ENCODE peak calls at places on chromosomes 13 and 19, in five cellular contexts. O is astrocyte of the spinal cord, Z is choroid plexus epithelial cell, Q is fibroblast of pulmonary artery, M is HFF-Myc. H is an unnamed sample.

GRCh38 chr13:35923347-35923746 is 207.8 kb downstream of the DCLK1 start:
- DNase-seq in Z (peak; percentile 54), Q (peak; percentile 33), M (no peak), O (peak; percentile 79), H (peak; percentile 78)

GRCh38 chr13:26219726-26220125 is 2.4 kb downstream of the RNF6 start:
- DNase-seq in Z (no peak), O (peak; percentile 29), M (no peak), Q (no peak), H (no peak)

GRCh38 chr13:66087149-66087780 is 1142.9 kb downstream of the PCDH9 start:
- DNase-seq in M (no peak), Z (no peak), O (no peak), Q (peak; percentile 63), H (no peak)

GRCh38 chr19:35117017-35117570 is 1.5 kb downstream of the FXYD3 start:
- DNase-seq in Z (no peak), M (no peak), Q (no peak), O (no peak), H (no peak)

GRCh38 chr13:35983206-35983605 is 148.0 kb downstream of the DCLK1 start:
- DNase-seq in Q (no peak), Z (no peak), O (no peak), M (no peak), H (no peak)

GRCh38 chr19:610801-611505 is 21.3 kb downstream of the HCN2 start:
- DNase-seq in M (no peak), Z (peak; percentile 95), O (peak; percentile 97), Q (peak; percentile 71), H (peak; percentile 92)

GRCh38 chr13:35478384-35479222 is 2.1 kb upstream of the MAB21L1 start:
- DNase-seq in Z (no peak), Q (no peak), O (no peak), M (no peak), H (no peak)

GRCh38 chr19:42254083-42254849 is 662 bp downstream of the ERF start:
- DNase-seq in Z (peak; percentile 63), M (no peak), Q (peak; percentile 57), O (peak; percentile 68), H (no peak)

GRCh38 chr13:31214379-31214778 is 14.6 kb downstream of the B3GLCT start:
- DNase-seq in M (no peak), Q (no peak), Z (no peak), O (no peak), H (no peak)

GRCh38 chr13:42333613-42334328 is 61.8 kb downstream of the AKAP11 start:
- DNase-seq in Z (peak; percentile 84), M (no peak), Q (peak; percentile 67), O (peak; percentile 67), H (peak; percentile 29)

GRCh38 chr19:44752816-44753618 is 4.5 kb downstream of the BCL3 start:
- DNase-seq in O (peak; percentile 98), M (no peak), Q (peak; percentile 99), Z (peak; percentile 99), H (peak; percentile 95)

GRCh38 chr19:40567040-40567749 is 9.5 kb upstream of the SHKBP1 start:
- DNase-seq in Z (no peak), M (no peak), O (no peak), Q (no peak), H (no peak)

GRCh38 chr13:112481458-112481857 is 105.3 kb downstream of the SPACA7 start:
- DNase-seq in Q (no peak), M (no peak), O (peak; percentile 1), Z (no peak), H (no peak)

GRCh38 chr19:6417713-6418561 is 6.7 kb downstream of the KHSRP start:
- DNase-seq in Z (peak; percentile 19), M (no peak), Q (peak; percentile 28), O (peak; percentile 13), H (no peak)

GRCh38 chr13:49622174-49622946 is 5.9 kb upstream of the ARL11 start:
- DNase-seq in Z (no peak), Q (no peak), O (no peak), M (no peak), H (no peak)

GRCh38 chr13:82614086-82614485 is 1268.2 kb downstream of the SLITRK1 start:
- DNase-seq in Z (no peak), O (no peak), Q (no peak), M (no peak), H (no peak)

GRCh38 chr13:48585456-48585840 is 52.6 kb upstream of the RCBTB2 start:
- DNase-seq in Z (peak; percentile 49), M (peak; percentile 52), O (peak; percentile 69), Q (peak; percentile 77), H (peak; percentile 9)

GRCh38 chr13:98942485-98942884 is 35.4 kb downstream of the DOCK9 start:
- DNase-seq in O (no peak), Q (no peak), Z (no peak), M (no peak), H (no peak)

DNA sequence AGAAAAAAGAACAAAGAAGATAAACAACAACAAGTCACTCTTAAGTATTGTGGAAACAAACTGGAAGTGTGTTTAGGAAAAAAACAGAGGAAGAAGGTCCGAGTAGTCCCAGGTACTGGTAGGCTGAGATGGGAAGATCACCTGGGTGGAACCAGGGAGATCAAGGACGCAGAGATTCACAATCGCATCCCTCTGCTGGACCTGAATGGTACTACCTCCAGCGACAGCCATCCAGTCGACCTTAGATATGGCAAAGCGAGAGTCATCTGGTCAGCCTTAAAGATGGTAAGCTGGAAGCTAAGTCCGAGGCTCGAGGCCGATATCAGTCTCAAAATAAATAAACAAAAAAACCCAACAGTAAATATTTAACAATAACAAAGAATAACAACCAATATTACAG is 44.9 kb upstream of the ZNF91 start:
- DNase-seq in M (no peak), Q (no peak), Z (no peak), O (no peak), H (no peak)
- TF ChIP-seq CTCF in M (no peak), Q (peak; percentile 12), Z (peak; percentile 37), O (peak; percentile 14), H (peak; percentile 39)

DNA sequence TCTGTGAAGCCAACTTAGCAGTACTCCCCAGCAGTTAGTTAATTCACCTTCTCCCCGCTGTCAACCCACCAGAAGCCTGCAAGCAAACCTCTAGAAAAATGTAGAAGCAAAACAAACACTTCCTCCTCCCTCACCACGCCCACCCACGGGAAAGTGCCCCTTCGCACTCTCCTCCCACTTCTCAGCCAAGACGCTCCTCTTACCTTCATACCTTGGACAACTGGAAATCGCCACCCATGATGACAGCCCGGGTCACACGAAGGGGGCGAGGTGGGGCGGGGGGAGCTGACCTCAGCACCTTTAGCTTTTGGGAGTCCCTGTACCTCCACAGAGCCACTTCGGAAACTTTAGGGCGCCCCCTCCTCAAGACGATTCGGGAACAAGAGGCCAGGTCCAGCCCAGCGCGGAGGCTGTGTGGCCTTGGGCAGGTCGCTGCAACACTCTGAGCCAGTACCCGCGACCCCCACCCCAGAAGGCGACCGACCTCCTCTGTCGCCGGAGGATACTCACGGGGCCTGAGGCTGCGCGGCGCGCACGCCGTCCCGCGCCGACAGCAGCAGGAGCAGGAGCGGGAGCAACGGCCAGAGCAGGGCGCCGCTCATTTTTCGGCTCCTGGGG is 460 bp downstream of the CPAMD8 start:
- DNase-seq in M (no peak), O (no peak), Q (no peak), Z (peak; percentile 31), H (no peak)
- H3K4me3 ChIP-seq in M (no peak overlapping the region), O (no peak overlapping the region), Q (no peak overlapping the region), Z (peak overlapping the region; percentile 1), H (no peak overlapping the region)

DNA sequence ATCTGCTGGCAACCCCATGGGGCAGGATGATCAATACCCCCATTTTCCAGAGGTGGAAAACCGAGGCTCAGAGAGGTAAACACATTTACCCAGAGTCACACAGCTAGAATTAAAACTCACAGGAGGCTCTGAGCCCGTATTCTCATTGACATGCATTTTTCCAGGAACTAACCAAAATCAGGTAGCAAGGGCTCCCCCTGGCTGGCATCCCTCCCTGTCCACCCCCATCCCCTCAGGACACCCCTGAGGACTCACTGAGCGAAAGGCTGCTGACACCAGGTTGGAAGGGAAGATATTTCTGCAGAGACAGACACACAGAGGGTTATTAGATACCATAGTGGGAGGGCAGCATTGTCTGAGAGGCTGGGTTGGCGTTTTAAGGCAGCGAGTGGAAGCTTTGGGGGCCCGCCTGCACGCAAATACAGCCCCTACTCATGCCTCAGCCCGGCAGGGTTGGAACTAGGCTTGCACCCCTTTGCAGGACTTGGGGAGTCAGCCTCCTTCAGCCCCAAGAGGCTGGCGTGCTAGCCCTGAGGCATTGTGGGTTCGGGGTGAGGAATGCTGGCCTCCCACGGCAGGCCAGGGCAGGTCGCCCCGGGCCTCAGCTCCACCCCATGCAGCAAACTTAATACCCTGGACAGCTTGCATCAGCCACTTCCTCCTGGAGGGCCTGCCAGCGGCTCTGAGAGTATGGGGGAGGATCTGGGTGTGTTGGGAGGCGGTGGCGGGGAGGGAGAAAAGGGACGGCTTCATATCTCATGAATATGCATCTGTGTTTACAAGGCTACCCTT is 3.9 kb downstream of the SLC1A5 start:
- DNase-seq in M (no peak), Z (peak; percentile 93), Q (peak; percentile 90), O (peak; percentile 91), H (peak; percentile 78)
- TF ChIP-seq CTCF in M (peak; percentile 35), Z (peak; percentile 64), Q (peak; percentile 37), O (peak; percentile 49), H (peak; percentile 68)

DNA sequence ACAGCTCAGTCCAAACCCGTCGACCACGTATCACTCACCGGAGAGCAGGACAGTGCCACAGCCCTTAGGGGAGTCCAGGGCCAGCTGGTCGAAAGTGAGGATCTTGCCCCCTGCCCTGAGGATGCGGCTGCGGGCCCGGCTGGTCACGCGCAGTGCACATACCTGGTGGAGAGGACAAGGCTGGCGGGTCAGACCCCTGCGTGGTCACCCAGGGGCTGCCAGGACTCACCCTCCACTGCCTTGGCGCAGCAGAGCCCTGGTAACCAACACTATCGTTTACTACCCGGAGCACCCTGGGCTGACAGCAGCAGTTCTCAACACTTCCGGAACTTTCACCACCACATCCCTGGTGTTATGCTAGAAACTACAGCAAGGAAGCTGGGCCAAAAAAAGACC is 1.2 kb upstream of the FAM83E start:
- DNase-seq in O (no peak), Z (no peak), M (no peak), Q (no peak), H (no peak)
- H3K4me3 ChIP-seq in O (no peak overlapping the region), Z (no peak overlapping the region), M (peak overlapping the region; percentile 90), Q (no peak overlapping the region), H (no peak overlapping the region)